ENCODE peak calls at places on chromosomes 12 and 14, in six cellular contexts. N is ovary, Z is Peyer's patch, U is heart left ventricle, D is esophagus muscularis mucosa, B is transverse colon. R is an unnamed sample. For H3K4me1, the result is how much of the 10 kb centered on the place peaks cover.

GRCh38 chr12:6819069-6820030 is 2.3 kb upstream of the GPR162 start:
- DNase-seq in N (no peak), Z (no peak), U (no peak), D (no peak), B (no peak), R (no peak)

GRCh38 chr14:92651106-92651792 is 97.2 kb downstream of the LGMN start:
- DNase-seq in N (no peak), Z (peak), U (peak), D (no peak), B (peak), R (peak)

GRCh38 chr14:32203928-32204357 is 874 bp upstream of the RNU6-8 start:
- DNase-seq in N (peak), Z (peak), U (peak), D (no peak), B (peak), R (no peak)

GRCh38 chr12:19130224-19131019 is 889 bp downstream of the PLEKHA5 start:
- DNase-seq in N (peak), Z (peak), U (peak), D (no peak), B (peak), R (peak)

GRCh38 chr12:71007025-71007424 is 86.5 kb upstream of the PTPRR start:
- DNase-seq in N (no peak), Z (no peak), U (no peak), D (no peak), B (no peak), R (no peak)

GRCh38 chr12:99108924-99109323 is 463.8 kb downstream of the APAF1 start:
- DNase-seq in N (no peak), Z (no peak), U (no peak), D (no peak), B (no peak), R (no peak)

GRCh38 chr12:10213168-10214130 is 772 bp downstream of the GABARAPL1 start:
- DNase-seq in N (peak), Z (peak), U (peak), D (peak), B (peak), R (peak)

GRCh38 chr12:78703820-78704525 is 160.6 kb upstream of the SYT1 start:
- DNase-seq in N (no peak), Z (no peak), U (no peak), D (no peak), B (no peak), R (no peak)

GRCh38 chr14:23421594-23421993 is 13.5 kb upstream of the MYH6 start:
- DNase-seq in N (no peak), Z (no peak), U (no peak), D (no peak), B (no peak), R (no peak)

GRCh38 chr12:51009038-51009437 is 17.1 kb downstream of the SLC11A2 start:
- DNase-seq in N (peak), Z (peak), U (peak), D (no peak), B (peak), R (peak)

GRCh38 chr12:88553941-88554658 is 26.2 kb downstream of the KITLG start:
- DNase-seq in N (no peak), Z (no peak), U (no peak), D (no peak), B (no peak), R (no peak)

GRCh38 chr12:22283006-22283506 is 51.5 kb downstream of the ST8SIA1 start:
- DNase-seq in N (no peak), Z (no peak), U (no peak), D (no peak), B (no peak), R (no peak)

GRCh38 chr14:99348816-99349609 is 77.0 kb upstream of the BCL11B start:
- DNase-seq in N (no peak), Z (no peak), U (no peak), D (no peak), B (no peak), R (no peak)

GRCh38 chr14:58298880-58299664 is 717 bp downstream of the ARID4A start:
- DNase-seq in N (peak), Z (peak), U (peak), D (no peak), B (peak), R (peak)

GRCh38 chr12:125070117-125070516 is 4.9 kb downstream of the AACS start:
- DNase-seq in N (no peak), Z (no peak), U (no peak), D (no peak), B (no peak), R (no peak)

GRCh38 chr12:96208346-96208745 is 14.2 kb downstream of the ELK3 start:
- DNase-seq in N (no peak), Z (no peak), U (no peak), D (no peak), B (no peak), R (no peak)

GRCh38 chr12:63085120-63085519 is 65.9 kb downstream of the AVPR1A start:
- DNase-seq in N (no peak), Z (no peak), U (no peak), D (no peak), B (no peak), R (no peak)

GRCh38 chr12:91109148-91109564 is 2.1 kb downstream of the LUM start:
- DNase-seq in N (peak), Z (peak), U (peak), D (no peak), B (peak), R (peak)

GRCh38 chr14:53890611-53891091 is 66.0 kb downstream of the BMP4 start:
- DNase-seq in N (no peak), Z (no peak), U (peak), D (no peak), B (no peak), R (no peak)

GRCh38 chr12:94622475-94622874 is 27.9 kb downstream of the TMCC3 start:
- DNase-seq in N (no peak), Z (no peak), U (no peak), D (no peak), B (no peak), R (no peak)

GRCh38 chr12:15621140-15621539 is 168.0 kb downstream of the EPS8 start:
- DNase-seq in N (no peak), Z (no peak), U (no peak), D (no peak), B (no peak), R (no peak)

GRCh38 chr12:49616533-49617219 is 6.7 kb upstream of the PRPF40B start:
- DNase-seq in N (no peak), Z (no peak), U (no peak), D (no peak), B (no peak), R (no peak)

GRCh38 chr12:79766705-79767464 is 76.1 kb upstream of the PAWR start:
- DNase-seq in N (no peak), Z (no peak), U (no peak), D (no peak), B (no peak), R (no peak)

GRCh38 chr12:58537278-58537677 is 383.0 kb downstream of the LRIG3 start:
- DNase-seq in N (no peak), Z (no peak), U (no peak), D (no peak), B (no peak), R (no peak)

GRCh38 chr12:109656681-109657262 is 56.9 kb upstream of the FAM222A start:
- DNase-seq in N (no peak), Z (no peak), U (no peak), D (no peak), B (no peak), R (no peak)

GRCh38 chr14:80784824-80785223 is 156.7 kb downstream of the CEP128 start:
- DNase-seq in N (no peak), Z (no peak), U (no peak), D (no peak), B (no peak), R (no peak)

GRCh38 chr12:114685320-114685781 is 1.4 kb upstream of the TBX3 start:
- DNase-seq in N (no peak), Z (no peak), U (no peak), D (no peak), B (no peak), R (no peak)

GRCh38 chr14:77123381-77124344 is 17.9 kb downstream of the ZDHHC22 start:
- DNase-seq in N (no peak), Z (peak), U (peak), D (no peak), B (peak), R (peak)

GRCh38 chr14:77248666-77249065 is 22.3 kb downstream of the NGB start:
- DNase-seq in N (no peak), Z (no peak), U (no peak), D (no peak), B (no peak), R (no peak)

GRCh38 chr12:128259556-128260070 is 7.4 kb upstream of the TMEM132C start:
- DNase-seq in N (peak), Z (no peak), U (no peak), D (no peak), B (no peak), R (no peak)

GRCh38 chr12:124499873-124500231 is 67.6 kb downstream of the NCOR2 start:
- DNase-seq in N (no peak), Z (no peak), U (no peak), D (no peak), B (no peak), R (no peak)

GRCh38 chr14:22898302-22898894 is 15.4 kb downstream of the REM2 start:
- DNase-seq in N (no peak), Z (no peak), U (no peak), D (no peak), B (no peak), R (no peak)

GRCh38 chr12:8081228-8081920 is 700 bp upstream of the NECAP1 start:
- DNase-seq in N (no peak), Z (peak), U (no peak), D (no peak), B (peak), R (no peak)

GRCh38 chr14:103522649-103523582 is at the start of gene CKB:
- DNase-seq in N (peak), Z (peak), U (peak), D (no peak), B (peak), R (peak)

GRCh38 chr14:52023518-52023917 is 34.2 kb downstream of the RTRAF start:
- DNase-seq in N (no peak), Z (no peak), U (no peak), D (no peak), B (no peak), R (no peak)

GRCh38 chr14:104537613-104537988 is 42.0 kb upstream of the C14orf180 start:
- DNase-seq in N (no peak), Z (no peak), U (no peak), D (no peak), B (no peak), R (no peak)

GRCh38 chr14:94706132-94706531 is 63.8 kb downstream of the GSC start:
- DNase-seq in N (no peak), Z (no peak), U (no peak), D (no peak), B (no peak), R (no peak)

GRCh38 chr14:55130194-55130550 is 1.1 kb downstream of the LGALS3 start:
- DNase-seq in N (no peak), Z (no peak), U (no peak), D (no peak), B (no peak), R (peak)

GRCh38 chr14:55128386-55129085 is 516 bp upstream of the LGALS3 start:
- DNase-seq in N (no peak), Z (no peak), U (no peak), D (no peak), B (no peak), R (no peak)

GRCh38 chr14:55127491-55127951 is 1.5 kb upstream of the LGALS3 start:
- DNase-seq in N (no peak), Z (peak), U (no peak), D (no peak), B (peak), R (no peak)

GRCh38 chr14:55129086-55129427 is at the start of gene LGALS3:
- DNase-seq in N (peak), Z (peak), U (peak), D (no peak), B (peak), R (peak)

GRCh38 chr14:55129428-55130193 is 559 bp downstream of the LGALS3 start:
- DNase-seq in N (peak), Z (peak), U (peak), D (peak), B (peak), R (peak)
- TF ChIP-seq POLR2A in N (no peak), Z (no peak), U (no peak), D (no peak), B (peak), R (no peak)

GRCh38 chr14:101476258-101476930 is 84.9 kb upstream of the DIO3 start:
- DNase-seq in N (no peak), Z (peak), U (no peak), D (no peak), B (peak), R (peak)
- H3K4me1 ChIP-seq in N (under half), Z (under half), U (under half), D (under half), B (under half), R (under half)

DNA sequence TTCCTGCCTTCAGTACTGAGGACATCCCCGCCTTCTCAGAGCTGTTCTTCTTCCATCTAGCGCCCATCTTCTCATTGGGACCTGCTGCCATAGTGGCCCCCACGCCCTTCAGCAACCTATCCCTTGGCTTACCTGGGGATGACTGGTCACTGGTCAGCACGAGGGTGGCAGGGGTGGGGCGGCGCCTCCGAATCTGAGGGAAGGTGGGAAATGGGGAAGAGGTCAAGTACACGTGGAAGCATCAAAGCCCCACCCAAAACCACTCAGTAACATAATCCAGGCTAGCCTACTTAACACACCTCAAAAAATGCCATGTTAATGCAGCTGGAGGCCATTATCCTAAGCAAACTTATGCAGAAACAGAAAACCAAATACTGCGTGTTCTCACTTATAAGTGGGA is 4.3 kb downstream of the PPP1R1A start:
- DNase-seq in N (no peak), Z (no peak), U (no peak), D (no peak), B (no peak), R (no peak)
- TF ChIP-seq POLR2A in N (no peak), Z (no peak), U (no peak), D (no peak), B (no peak), R (no peak)

GRCh38 chr12:116353958-116354357 is 76.5 kb upstream of the MED13L start:
- DNase-seq in N (no peak), Z (no peak), U (no peak), D (no peak), B (no peak), R (peak)

GRCh38 chr12:116358850-116359761 is 81.6 kb upstream of the MED13L start:
- DNase-seq in N (peak), Z (peak), U (peak), D (peak), B (peak), R (peak)

GRCh38 chr12:116352315-116352835 is 74.9 kb upstream of the MED13L start:
- DNase-seq in N (no peak), Z (no peak), U (no peak), D (no peak), B (no peak), R (no peak)

GRCh38 chr12:116354950-116355779 is 77.7 kb upstream of the MED13L start:
- DNase-seq in N (no peak), Z (no peak), U (no peak), D (no peak), B (no peak), R (no peak)

GRCh38 chr12:116354534-116354933 is 77.0 kb upstream of the MED13L start:
- DNase-seq in N (no peak), Z (no peak), U (no peak), D (no peak), B (no peak), R (no peak)
- H3K4me1 ChIP-seq in N (under half), Z (under half), U (under half), D (under half), B (under half), R (under half)

DNA sequence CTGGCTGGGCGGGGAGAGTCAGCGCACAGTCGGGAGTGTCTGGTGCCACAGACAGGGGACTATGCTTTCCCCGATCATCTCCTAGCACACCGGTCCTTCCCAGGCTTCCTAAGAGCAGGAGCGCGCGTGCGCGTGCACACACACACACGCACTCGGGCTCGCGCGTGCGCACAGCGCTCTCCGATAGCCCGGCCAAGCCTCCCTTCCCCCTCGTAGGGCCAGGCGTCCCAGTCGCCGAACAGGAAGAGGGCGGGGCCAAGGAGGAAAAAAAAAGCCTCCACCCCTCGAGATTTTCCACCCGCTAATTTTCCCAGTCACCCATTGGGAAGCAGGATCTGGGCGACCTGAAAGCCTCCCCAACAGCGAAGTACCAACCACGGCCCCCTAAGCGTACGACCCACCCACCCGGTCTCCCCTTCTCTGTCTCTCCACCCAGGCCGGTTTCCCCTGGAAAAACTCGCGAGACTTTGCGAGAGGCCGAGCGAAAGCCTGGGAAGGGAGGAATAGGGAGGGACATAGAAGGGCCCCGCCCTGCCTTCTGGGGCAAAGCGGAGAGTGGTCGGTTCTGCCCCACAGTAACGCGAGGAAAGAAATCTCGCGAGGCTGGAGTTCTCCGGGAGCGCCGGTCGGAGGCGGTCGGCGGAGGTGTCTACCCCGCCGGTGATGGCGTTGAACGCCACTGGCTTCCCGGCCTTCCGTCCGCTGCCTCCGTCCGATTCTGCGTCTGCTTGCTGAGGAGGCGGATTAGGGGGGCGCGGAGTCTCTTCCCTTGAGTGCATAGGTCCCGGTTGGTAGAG is at the start of the genes FGFR1OP2 and INTS13:
- DNase-seq in N (peak), Z (peak), U (peak), D (peak), B (peak), R (peak)
- TF ChIP-seq POLR2A in N (peak), Z (peak), U (peak), D (peak), B (peak), R (no peak)

GRCh38 chr12:46558696-46559095 is 186.1 kb upstream of the SLC38A2 start:
- DNase-seq in N (no peak), Z (no peak), U (no peak), D (no peak), B (no peak), R (no peak)
- H3K4me1 ChIP-seq in N (under half), Z (under half), U (under half), D (under half), B (under half), R (under half)

R was measured in stomach.